ENCODE peak calls at places on chromosomes 11 and 22, in eight cellular contexts. P is lower lobe of right lung, U is GM12891, L is GM20000, N is stomach, M is adipocyte, K is A172, C is HepG2. S is an unnamed sample.

GRCh38 chr22:47175151-47175760 is 412.8 kb downstream of the TBC1D22A start:
- DNase-seq in C (no peak), U (no peak), K (no peak), M (no peak), N (no peak), L (no peak), P (no peak), S (no peak)

GRCh38 chr11:76380161-76380976 is 563 bp downstream of the THAP12 start:
- DNase-seq in N (no peak), P (peak), M (peak), K (peak), L (peak), C (no peak), U (peak), S (peak)

GRCh38 chr11:106581399-106581798 is 436.9 kb downstream of the GUCY1A2 start:
- DNase-seq in M (no peak), N (peak), P (no peak), L (no peak), U (no peak), C (no peak), K (no peak), S (no peak)

GRCh38 chr11:130894322-130895025 is 21.8 kb downstream of the SNX19 start:
- DNase-seq in C (peak), K (peak), L (peak), U (peak), M (peak), P (peak), N (peak), S (peak)

GRCh38 chr11:114082767-114083181 is 23.3 kb downstream of the ZBTB16 start:
- DNase-seq in M (no peak), L (no peak), K (no peak), U (no peak), P (peak), N (no peak), C (no peak), S (no peak)

GRCh38 chr11:39817248-39817647 is 1642.2 kb downstream of the LRRC4C start:
- DNase-seq in U (no peak), L (no peak), K (no peak), C (no peak), P (no peak), N (no peak), M (no peak), S (no peak)

GRCh38 chr22:48949375-48950149 is 878.1 kb downstream of the BRD1 start:
- DNase-seq in U (no peak), L (no peak), N (peak), P (no peak), M (no peak), C (no peak), K (no peak), S (no peak)

GRCh38 chr11:450809-451451 is 851 bp downstream of the PTDSS2 start:
- DNase-seq in U (peak), L (peak), K (peak), N (peak), M (peak), C (peak), P (peak), S (peak)

GRCh38 chr22:38187413-38188212 is 6.0 kb upstream of the PLA2G6 start:
- DNase-seq in N (peak), U (no peak), C (peak), P (no peak), M (peak), L (no peak), K (no peak), S (peak)

GRCh38 chr11:44268073-44268806 is 41.7 kb downstream of the ALX4 start:
- DNase-seq in L (no peak), U (no peak), M (no peak), P (no peak), C (no peak), N (no peak), K (no peak), S (no peak)

GRCh38 chr22:40482886-40483285 is 112.5 kb downstream of the SGSM3 start:
- DNase-seq in N (no peak), C (no peak), L (no peak), K (no peak), M (no peak), U (no peak), P (no peak), S (no peak)

GRCh38 chr22:40533712-40534378 is 102.7 kb downstream of the MRTFA start:
- DNase-seq in M (peak), P (no peak), N (no peak), U (peak), K (peak), L (peak), C (no peak), S (no peak)

GRCh38 chr22:44166877-44167276 is 13.8 kb upstream of the PARVG start:
- DNase-seq in C (no peak), N (no peak), M (no peak), K (no peak), L (no peak), U (no peak), P (no peak), S (no peak)

GRCh38 chr11:130635937-130636336 is 187.5 kb downstream of the ADAMTS15 start:
- DNase-seq in L (no peak), K (no peak), U (no peak), M (no peak), N (no peak), C (no peak), P (no peak), S (no peak)

GRCh38 chr11:9527481-9528140 is 45.9 kb upstream of the WEE1 start:
- DNase-seq in C (no peak), N (no peak), K (peak), L (no peak), M (peak), U (no peak), P (no peak), S (no peak)

GRCh38 chr11:10666976-10667892 is 26.3 kb downstream of the IRAG1 start:
- DNase-seq in P (no peak), M (peak), C (no peak), N (no peak), L (no peak), U (no peak), K (no peak), S (no peak)

GRCh38 chr11:8758619-8759169 is 76.1 kb downstream of the RPL27A start:
- DNase-seq in U (no peak), L (no peak), C (no peak), N (no peak), M (no peak), K (no peak), P (no peak), S (no peak)